ENCODE peak calls at places on chromosomes 5 and 9, in nine cellular contexts. M is neural crest cell, B is neural progenitor cell, Q is testis, H is HL-60, O is AG04450, X is uterus, K is GM10248, N is A549. G is an unnamed sample.

GRCh38 chr5:106241409-106241808 is 1429.3 kb downstream of the EFNA5 start:
- DNase-seq in M (no peak), N (no peak), X (no peak), O (no peak), K (no peak), H (no peak), B (no peak), Q (no peak), G (no peak)

GRCh38 chr9:131609116-131609830 is 64.0 kb downstream of the PRRT1B start:
- DNase-seq in K (no peak), M (no peak), B (peak; percentile 34), N (peak; percentile 10), Q (peak; percentile 60), H (no peak), X (peak; percentile 80), O (no peak), G (no peak)

GRCh38 chr5:96172436-96172835 is 210.8 kb upstream of the ELL2 start:
- DNase-seq in Q (no peak), B (no peak), H (no peak), X (no peak), M (no peak), O (peak; percentile 76), N (no peak), K (no peak), G (no peak)

GRCh38 chr5:147610798-147611197 is 100.9 kb upstream of the DPYSL3 start:
- DNase-seq in Q (no peak), H (no peak), K (no peak), M (no peak), B (no peak), O (no peak), X (no peak), N (no peak), G (no peak)

GRCh38 chr5:150057996-150058395 is 28.4 kb downstream of the CSF1R start:
- DNase-seq in Q (no peak), N (no peak), O (no peak), K (no peak), B (no peak), M (no peak), H (no peak), X (no peak), G (no peak)

GRCh38 chr5:151585970-151586369 is 5.2 kb downstream of the FAT2 start:
- DNase-seq in O (no peak), H (no peak), K (no peak), Q (no peak), N (no peak), B (no peak), M (no peak), X (no peak), G (no peak)

GRCh38 chr5:149886697-149887470 is 57.7 kb downstream of the PDE6A start:
- DNase-seq in N (no peak), H (no peak), K (no peak), B (no peak), Q (no peak), M (no peak), X (no peak), O (peak; percentile 3), G (no peak)

GRCh38 chr9:129919836-129920235 is 84.6 kb downstream of the USP20 start:
- DNase-seq in M (no peak), B (no peak), H (no peak), O (no peak), K (no peak), Q (no peak), X (no peak), N (no peak), G (no peak)

GRCh38 chr9:101028346-101029299 is at the start of gene PLPPR1:
- DNase-seq in M (peak; percentile 72), O (no peak), K (peak; percentile 10), Q (peak; percentile 78), B (peak; percentile 95), X (no peak), H (no peak), N (peak; percentile 44), G (no peak)

GRCh38 chr5:151745071-151745705 is 13.2 kb downstream of the ATOX1 start:
- DNase-seq in O (peak; percentile 29), Q (peak; percentile 62), N (no peak), K (no peak), B (no peak), M (no peak), H (no peak), X (peak; percentile 45), G (peak; percentile 90)

GRCh38 chr5:170590537-170590936 is 86.7 kb downstream of the KCNIP1 start:
- DNase-seq in N (no peak), B (no peak), Q (no peak), X (no peak), O (no peak), M (no peak), K (no peak), H (no peak), G (no peak)

DNA sequence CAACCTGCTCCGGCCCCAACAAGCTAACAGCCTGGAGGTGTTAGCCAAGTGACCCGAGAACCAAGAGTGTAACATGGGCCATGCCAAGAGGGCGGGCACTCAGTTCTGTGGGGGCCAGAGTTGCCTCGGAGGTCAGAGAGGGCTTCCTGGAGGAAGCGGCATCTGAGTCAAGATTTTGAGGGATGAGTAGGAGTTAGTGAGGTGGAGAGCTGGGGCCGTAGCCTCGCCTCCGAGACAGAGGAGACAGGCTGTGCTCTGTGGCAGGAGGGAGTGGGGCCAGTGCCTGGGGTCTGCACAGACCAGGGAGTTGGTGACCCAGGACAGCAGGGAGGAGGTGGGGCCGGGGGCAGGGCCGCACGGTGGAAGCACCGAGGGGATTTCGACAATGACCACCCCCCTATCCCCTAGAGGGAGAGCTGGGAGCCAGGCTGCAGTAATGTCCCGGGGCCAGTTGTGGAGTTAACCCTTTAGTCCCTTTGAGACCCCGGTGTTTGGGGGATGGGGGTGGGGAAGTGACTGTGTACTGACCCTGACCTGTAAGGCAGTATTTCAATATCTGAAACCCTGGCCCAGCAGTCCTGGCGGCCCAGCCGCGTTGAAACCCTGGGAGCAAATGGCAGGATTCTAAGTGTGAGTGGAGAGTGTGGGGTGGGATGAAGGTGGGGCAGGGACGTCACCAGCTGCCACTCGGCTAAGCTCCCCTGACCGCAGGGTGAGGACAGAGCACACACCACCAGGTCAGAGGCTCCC is 148.7 kb upstream of the COL5A1 start:
- DNase-seq in M (no peak), O (no peak), X (no peak), N (no peak), Q (no peak), K (no peak), H (no peak), B (no peak), G (no peak)
- TF ChIP-seq CTCF in M (no peak), O (no peak), X (no peak), N (no peak), Q (no peak), K (no peak), H (no peak), B (no peak), G (no peak)

DNA sequence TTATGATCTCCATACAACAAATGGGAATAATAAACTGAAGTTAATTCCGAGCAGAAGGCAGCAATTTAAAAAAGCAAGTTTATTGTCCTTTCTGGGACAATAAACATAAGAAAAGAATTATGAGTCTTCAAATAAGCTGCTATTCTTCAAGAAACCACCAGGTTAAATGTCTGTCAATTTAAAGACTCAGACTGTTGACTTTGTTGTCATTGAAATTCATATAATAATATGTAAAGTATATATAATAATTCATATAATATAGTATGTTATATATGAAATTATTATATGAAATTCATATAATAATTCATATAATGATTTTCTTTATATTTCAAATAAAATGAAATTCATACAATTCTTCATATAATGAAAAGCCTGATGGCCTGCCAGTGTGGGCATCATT is 497.5 kb upstream of the RGMB start:
- DNase-seq in B (no peak), Q (no peak), O (no peak), K (no peak), N (no peak), X (no peak), M (no peak), H (no peak), G (no peak)
- TF ChIP-seq CTCF in B (no peak), Q (no peak), O (peak; percentile 23), K (no peak), N (no peak), X (no peak), M (peak; percentile 45), H (no peak), G (no peak)

DNA sequence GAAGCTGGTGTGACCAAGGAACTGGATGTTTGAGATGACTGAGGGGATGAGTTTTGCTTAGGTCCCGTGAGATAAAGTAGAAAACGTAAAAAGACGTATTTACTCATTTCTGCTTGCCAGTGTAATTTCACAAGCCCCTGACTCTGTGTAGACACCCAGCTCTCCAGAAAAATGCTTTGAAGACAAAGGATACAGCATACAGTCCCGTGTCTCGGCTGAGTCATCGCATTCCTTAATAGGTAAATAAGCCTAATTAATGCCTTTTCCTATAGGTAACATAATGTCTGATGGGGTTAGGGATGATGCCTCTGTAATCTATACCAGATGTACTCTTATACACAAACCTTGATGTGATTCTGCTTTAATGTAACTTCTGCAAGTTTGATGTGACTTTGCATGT is 20.2 kb downstream of the S100Z start:
- DNase-seq in X (no peak), Q (no peak), O (no peak), B (no peak), M (no peak), N (no peak), H (no peak), K (no peak), G (no peak)
- TF ChIP-seq CTCF in X (no peak), Q (no peak), O (no peak), B (no peak), M (no peak), N (no peak), H (no peak), K (no peak), G (no peak)

GRCh38 chr9:91075279-91075678 is 273.7 kb downstream of the SYK start:
- DNase-seq in X (peak; percentile 58), H (no peak), N (no peak), M (no peak), O (no peak), Q (no peak), K (peak; percentile 10), B (no peak), G (no peak)
- TF ChIP-seq CTCF in X (no peak), H (no peak), N (no peak), M (no peak), O (no peak), Q (no peak), K (no peak), B (no peak), G (no peak)

GRCh38 chr9:35910613-35911488 is 1.6 kb downstream of the SPAAR start:
- DNase-seq in X (no peak), O (no peak), B (peak; percentile 46), M (no peak), Q (peak; percentile 66), H (peak; percentile 30), K (peak; percentile 51), N (peak; percentile 79), G (no peak)
- TF ChIP-seq CTCF in X (peak; percentile 17), O (peak; percentile 62), B (peak; percentile 54), M (peak; percentile 52), Q (peak; percentile 42), H (peak; percentile 46), K (peak; percentile 26), N (peak; percentile 80), G (peak; percentile 36)

G was measured in CD14-positive monocyte.